ENCODE peak calls at places on chromosomes 16 and 17, in nine cellular contexts. O is thoracic aorta; Q is gastrocnemius medialis; P is bronchial epithelial cell; D is mammary epithelial cell; J is sigmoid colon; I is CD4-positive, CD25-positive, alpha-beta regulatory T cell; N is heart left ventricle; F is Peyer's patch. E is an unnamed sample.

GRCh38 chr16:2151188-2152091 is 3.0 kb downstream of the RAB26 start:
- DNase-seq in O (no peak), Q (no peak), P (peak; percentile 29), D (no peak), J (no peak), I (no peak), N (no peak), F (no peak), E (peak; percentile 61)

GRCh38 chr17:29592850-29593545 is at the start of gene ANKRD13B:
- DNase-seq in O (no peak), Q (no peak), P (no peak), D (no peak), J (peak; percentile 80), I (peak; percentile 52), N (peak; percentile 65), F (peak; percentile 64), E (peak; percentile 64)

GRCh38 chr17:63378411-63379076 is 67.6 kb downstream of the CYB561 start:
- DNase-seq in O (no peak), Q (no peak), P (no peak), D (no peak), J (no peak), I (no peak), N (no peak), F (no peak), E (no peak)

GRCh38 chr16:4679854-4680636 is 13.3 kb upstream of the NUDT16L1 start:
- DNase-seq in O (no peak), Q (peak; percentile 57), P (peak; percentile 78), D (peak; percentile 96), J (peak; percentile 87), I (no peak), N (peak; percentile 76), F (no peak), E (no peak)

GRCh38 chr16:54462766-54463165 is 176.2 kb upstream of the IRX3 start:
- DNase-seq in O (no peak), Q (no peak), P (no peak), D (peak; percentile 18), J (no peak), I (no peak), N (no peak), F (no peak), E (peak; percentile 56)

GRCh38 chr16:28982949-28983348 is 1.9 kb upstream of the LAT start:
- DNase-seq in O (no peak), Q (no peak), P (no peak), D (no peak), J (no peak), I (no peak), N (no peak), F (no peak), E (no peak)

GRCh38 chr16:13307255-13307654 is 405.9 kb downstream of the SHISA9 start:
- DNase-seq in O (no peak), Q (no peak), P (peak; percentile 95), D (peak; percentile 96), J (no peak), I (no peak), N (no peak), F (no peak), E (peak; percentile 4)

GRCh38 chr16:9821331-9821730 is 360.9 kb downstream of the GRIN2A start:
- DNase-seq in O (no peak), Q (no peak), P (no peak), D (no peak), J (no peak), I (no peak), N (no peak), F (no peak), E (no peak)

DNA sequence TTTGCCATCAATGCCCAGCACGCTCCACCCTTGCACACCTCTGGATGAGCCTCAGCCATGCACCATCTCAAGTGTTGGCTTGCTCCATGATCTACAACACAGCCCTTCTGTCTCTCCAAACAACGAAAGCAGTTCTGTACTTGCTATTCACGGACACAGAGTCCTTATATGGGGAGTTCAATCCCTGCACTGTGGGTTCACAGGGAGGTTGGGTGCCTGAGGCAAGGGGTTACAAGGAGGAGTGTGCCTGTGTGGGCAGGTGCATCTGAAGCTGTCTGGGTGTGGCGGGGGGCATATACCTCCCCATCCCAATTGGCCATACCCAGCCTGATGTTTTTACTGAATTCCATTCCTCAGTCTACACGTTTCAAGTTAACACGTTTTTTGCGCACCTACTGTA is 5.6 kb downstream of the RUNDC3A start:
- DNase-seq in O (no peak), Q (no peak), P (no peak), D (no peak), J (no peak), I (no peak), N (no peak), F (no peak), E (no peak)
- H3K27me3 ChIP-seq in O (peaks cover 19% of the 10 kb centered on the region), Q (peaks cover 39% of the 10 kb centered on the region), P (peaks cover 7% of the 10 kb centered on the region), D (no peaks in the 10 kb centered on the region), J (peaks cover 50% of the 10 kb centered on the region), I (peaks cover 10% of the 10 kb centered on the region), N (peaks cover 31% of the 10 kb centered on the region), F (peaks cover 22% of the 10 kb centered on the region), E (peaks cover 22% of the 10 kb centered on the region)

DNA sequence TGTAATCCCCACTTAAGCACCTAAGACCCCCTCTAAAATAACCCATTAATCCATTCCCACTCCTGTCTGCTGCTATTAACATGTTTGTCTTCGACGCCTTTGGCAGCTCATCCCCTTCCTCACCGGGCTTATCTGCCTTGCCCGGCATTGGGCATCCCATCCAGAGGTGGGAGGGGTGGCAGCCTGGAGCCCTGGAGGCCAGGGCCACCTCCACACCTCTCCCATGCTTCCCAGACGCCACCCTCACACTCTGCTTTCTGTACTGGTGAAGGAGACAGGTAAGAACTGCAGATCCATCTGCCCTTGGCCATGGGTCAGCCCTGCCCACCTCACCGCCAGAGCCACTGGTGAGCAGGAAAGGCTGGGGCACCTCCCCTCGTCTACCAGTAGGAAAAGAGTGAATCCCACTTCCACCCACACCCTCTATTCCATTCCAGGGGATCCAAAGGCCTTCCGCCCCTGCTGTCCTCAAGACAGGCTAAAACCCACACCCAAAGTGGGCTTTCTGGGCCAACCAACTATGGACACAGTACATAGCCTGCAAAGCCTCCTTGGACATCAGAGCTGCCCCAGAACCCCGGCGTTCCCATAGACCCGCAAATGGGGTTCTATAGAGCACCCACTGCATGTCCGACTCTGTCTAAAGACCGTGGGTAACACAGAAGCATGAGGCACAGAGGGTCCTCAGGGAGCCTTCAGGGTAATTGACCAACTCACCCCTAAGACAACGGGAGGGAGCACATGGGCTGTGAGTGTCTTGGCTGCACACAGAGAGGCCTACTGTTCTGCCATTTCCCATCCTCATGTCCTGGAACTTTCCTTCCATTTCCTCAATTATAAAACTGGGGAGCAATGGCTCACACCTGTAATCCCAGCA is 23.3 kb upstream of the RBFOX3 start:
- DNase-seq in O (no peak), Q (no peak), P (no peak), D (no peak), J (peak; percentile 34), I (no peak), N (no peak), F (no peak), E (no peak)
- H3K27me3 ChIP-seq in O (no peaks in the 10 kb centered on the region), Q (peaks cover 23% of the 10 kb centered on the region), P (no peaks in the 10 kb centered on the region), D (no peaks in the 10 kb centered on the region), J (no peaks in the 10 kb centered on the region), I (peaks cover 2% of the 10 kb centered on the region), N (no peaks in the 10 kb centered on the region), F (no peaks in the 10 kb centered on the region), E (peaks cover 24% of the 10 kb centered on the region)

GRCh38 chr17:48552453-48553189 is 7.7 kb upstream of the HOXB2 start:
- DNase-seq in O (no peak), Q (no peak), P (no peak), D (peak; percentile 68), J (peak; percentile 81), I (no peak), N (no peak), F (no peak), E (no peak)

GRCh38 chr17:48553190-48553547 is 8.3 kb upstream of the HOXB2 start:
- DNase-seq in O (no peak), Q (no peak), P (no peak), D (no peak), J (peak; percentile 68), I (no peak), N (no peak), F (no peak), E (no peak)

GRCh38 chr17:48551206-48551597 is 6.3 kb upstream of the HOXB2 start:
- DNase-seq in O (no peak), Q (no peak), P (no peak), D (peak; percentile 29), J (no peak), I (no peak), N (no peak), F (no peak), E (no peak)

GRCh38 chr17:48550313-48551205 is 5.7 kb upstream of the HOXB2 start:
- DNase-seq in O (no peak), Q (no peak), P (no peak), D (peak; percentile 36), J (peak; percentile 71), I (no peak), N (no peak), F (no peak), E (no peak)

GRCh38 chr17:48551601-48552452 is 6.9 kb upstream of the HOXB2 start:
- DNase-seq in O (no peak), Q (no peak), P (no peak), D (peak; percentile 42), J (peak; percentile 73), I (no peak), N (no peak), F (no peak), E (no peak)
- H3K27me3 ChIP-seq in O (no peaks in the 10 kb centered on the region), Q (peaks cover 19% of the 10 kb centered on the region), P (peaks cover 70% of the 10 kb centered on the region), D (no peaks in the 10 kb centered on the region), J (no peaks in the 10 kb centered on the region), I (no peaks in the 10 kb centered on the region), N (peaks cover 44% of the 10 kb centered on the region), F (no peaks in the 10 kb centered on the region), E (no peaks in the 10 kb centered on the region)

GRCh38 chr16:49260253-49260652 is 21.4 kb downstream of the CBLN1 start:
- DNase-seq in O (no peak), Q (no peak), P (no peak), D (no peak), J (no peak), I (no peak), N (no peak), F (no peak), E (no peak)

GRCh38 chr16:49261930-49262329 is 19.7 kb downstream of the CBLN1 start:
- DNase-seq in O (no peak), Q (no peak), P (no peak), D (no peak), J (no peak), I (no peak), N (no peak), F (no peak), E (no peak)

GRCh38 chr16:49262501-49262900 is 19.1 kb downstream of the CBLN1 start:
- DNase-seq in O (no peak), Q (no peak), P (no peak), D (no peak), J (no peak), I (no peak), N (no peak), F (no peak), E (no peak)

GRCh38 chr16:49260956-49261530 is 20.6 kb downstream of the CBLN1 start:
- DNase-seq in O (no peak), Q (no peak), P (no peak), D (no peak), J (no peak), I (no peak), N (no peak), F (no peak), E (no peak)
- H3K27me3 ChIP-seq in O (no peaks in the 10 kb centered on the region), Q (no peaks in the 10 kb centered on the region), P (no peaks in the 10 kb centered on the region), D (no peaks in the 10 kb centered on the region), J (no peaks in the 10 kb centered on the region), I (no peaks in the 10 kb centered on the region), N (no peaks in the 10 kb centered on the region), F (no peaks in the 10 kb centered on the region), E (no peaks in the 10 kb centered on the region)

GRCh38 chr17:73875346-73875745 is 231.1 kb upstream of the SDK2 start:
- DNase-seq in O (no peak), Q (no peak), P (no peak), D (no peak), J (no peak), I (no peak), N (no peak), F (no peak), E (no peak)
- H3K27me3 ChIP-seq in O (no peaks in the 10 kb centered on the region), Q (no peaks in the 10 kb centered on the region), P (no peaks in the 10 kb centered on the region), D (no peaks in the 10 kb centered on the region), J (no peaks in the 10 kb centered on the region), I (no peaks in the 10 kb centered on the region), N (no peaks in the 10 kb centered on the region), F (no peaks in the 10 kb centered on the region), E (no peaks in the 10 kb centered on the region)